ENCODE peak calls at places on chromosomes 2 and 18, in five cellular contexts. One of them, this sample, is unnamed.

GRCh38 chr2:181058378-181059269 is 78.2 kb downstream of the UBE2E3 start:
- DNase-seq in adrenal gland: peak; percentile 27
- DNase-seq in osteocyte: no peak
- DNase-seq in M059J: no peak
- DNase-seq in H54: no peak
- DNase-seq in this sample: peak; percentile 58

GRCh38 chr18:44536619-44537018 is 144.1 kb upstream of the SETBP1 start:
- DNase-seq in osteocyte: no peak
- DNase-seq in adrenal gland: no peak
- DNase-seq in M059J: peak; percentile 16
- DNase-seq in H54: no peak
- DNase-seq in this sample: no peak

GRCh38 chr2:151619337-151619989 is 114.8 kb downstream of the NEB start:
- DNase-seq in M059J: peak; percentile 53
- DNase-seq in osteocyte: no peak
- DNase-seq in adrenal gland: peak; percentile 62
- DNase-seq in H54: no peak
- DNase-seq in this sample: no peak

GRCh38 chr2:85145116-85145820 is 12.1 kb downstream of the TCF7L1 start:
- DNase-seq in adrenal gland: no peak
- DNase-seq in H54: no peak
- DNase-seq in osteocyte: no peak
- DNase-seq in M059J: no peak
- DNase-seq in this sample: no peak

GRCh38 chr18:5543036-5543671 is 643 bp downstream of the EPB41L3 start:
- DNase-seq in H54: no peak
- DNase-seq in M059J: no peak
- DNase-seq in osteocyte: no peak
- DNase-seq in adrenal gland: peak; percentile 34
- DNase-seq in this sample: peak; percentile 25

GRCh38 chr2:74947703-74948102 is 10.7 kb upstream of the POLE4 start:
- DNase-seq in M059J: no peak
- DNase-seq in adrenal gland: no peak
- DNase-seq in H54: no peak
- DNase-seq in osteocyte: no peak
- DNase-seq in this sample: no peak

GRCh38 chr2:13006407-13006806 is 289.7 kb downstream of the TRIB2 start:
- DNase-seq in osteocyte: no peak
- DNase-seq in M059J: no peak
- DNase-seq in adrenal gland: no peak
- DNase-seq in H54: no peak
- DNase-seq in this sample: no peak

GRCh38 chr2:219416233-219416598 is 2.0 kb upstream of the DES start:
- DNase-seq in adrenal gland: no peak
- DNase-seq in M059J: no peak
- DNase-seq in H54: no peak
- DNase-seq in osteocyte: no peak
- DNase-seq in this sample: no peak

GRCh38 chr18:57846258-57846657 is 43.1 kb upstream of the ATP8B1 start:
- DNase-seq in M059J: peak; percentile 97
- DNase-seq in H54: peak; percentile 45
- DNase-seq in adrenal gland: peak; percentile 73
- DNase-seq in osteocyte: no peak
- DNase-seq in this sample: peak; percentile 53

GRCh38 chr2:42944744-42945415 is 152.5 kb upstream of the HAAO start:
- DNase-seq in osteocyte: no peak
- DNase-seq in M059J: peak; percentile 57
- DNase-seq in adrenal gland: no peak
- DNase-seq in H54: peak; percentile 63
- DNase-seq in this sample: no peak

GRCh38 chr2:191688934-191689695 is 11.2 kb downstream of the NABP1 start:
- DNase-seq in osteocyte: no peak
- DNase-seq in M059J: peak; percentile 94
- DNase-seq in H54: no peak
- DNase-seq in adrenal gland: no peak
- DNase-seq in this sample: no peak

GRCh38 chr2:88729061-88729745 is 37.7 kb downstream of the RPIA start:
- DNase-seq in M059J: peak; percentile 95
- DNase-seq in H54: peak; percentile 29
- DNase-seq in adrenal gland: no peak
- DNase-seq in osteocyte: no peak
- DNase-seq in this sample: no peak

GRCh38 chr2:189639003-189639609 is 22.2 kb upstream of the ASNSD1 start:
- DNase-seq in M059J: no peak
- DNase-seq in adrenal gland: no peak
- DNase-seq in H54: no peak
- DNase-seq in osteocyte: no peak
- DNase-seq in this sample: no peak

GRCh38 chr18:79250236-79250993 is 145.3 kb upstream of the NFATC1 start:
- DNase-seq in osteocyte: no peak
- DNase-seq in adrenal gland: no peak
- DNase-seq in H54: no peak
- DNase-seq in M059J: no peak
- DNase-seq in this sample: no peak

GRCh38 chr2:43112155-43112554 is 114.3 kb downstream of the ZFP36L2 start:
- DNase-seq in H54: no peak
- DNase-seq in osteocyte: no peak
- DNase-seq in adrenal gland: no peak
- DNase-seq in M059J: no peak
- DNase-seq in this sample: no peak

GRCh38 chr2:123086613-123087012 is 938.5 kb upstream of the CNTNAP5 start:
- DNase-seq in osteocyte: no peak
- DNase-seq in M059J: no peak
- DNase-seq in H54: no peak
- DNase-seq in adrenal gland: no peak
- DNase-seq in this sample: no peak